ENCODE peak calls at places on chromosomes 13 and 19, in four cellular contexts. One of them, this sample, is unnamed.

GRCh38 chr13:97367016-97367415 is 67.0 kb upstream of the RAP2A start:
- DNase-seq in cardiac muscle cell: peak; percentile 55
- DNase-seq in GM06990: no peak
- DNase-seq in fibroblast of mammary gland: peak; percentile 74
- DNase-seq in this sample: no peak

GRCh38 chr19:10346509-10346908 is 7.1 kb upstream of the ICAM3 start:
- DNase-seq in cardiac muscle cell: peak; percentile 56
- DNase-seq in GM06990: no peak
- DNase-seq in fibroblast of mammary gland: peak; percentile 76
- DNase-seq in this sample: peak; percentile 87

GRCh38 chr13:114043421-114044053 is 69.7 kb upstream of the C13orf46 start:
- DNase-seq in cardiac muscle cell: peak; percentile 96
- DNase-seq in GM06990: no peak
- DNase-seq in fibroblast of mammary gland: peak; percentile 99
- DNase-seq in this sample: peak; percentile 85

GRCh38 chr19:16115309-16116039 is 3.8 kb downstream of the RAB8A start:
- DNase-seq in cardiac muscle cell: no peak
- DNase-seq in GM06990: no peak
- DNase-seq in fibroblast of mammary gland: no peak
- DNase-seq in this sample: no peak

GRCh38 chr13:94249512-94249911 is 230.0 kb downstream of the DCT start:
- DNase-seq in cardiac muscle cell: peak; percentile 82
- DNase-seq in GM06990: no peak
- DNase-seq in fibroblast of mammary gland: peak; percentile 88
- DNase-seq in this sample: no peak

GRCh38 chr13:53411443-53411842 is 382.8 kb downstream of the OLFM4 start:
- DNase-seq in cardiac muscle cell: no peak
- DNase-seq in GM06990: no peak
- DNase-seq in fibroblast of mammary gland: no peak
- DNase-seq in this sample: no peak

GRCh38 chr13:90238433-90238832 is 1109.1 kb upstream of the MIR17HG start:
- DNase-seq in cardiac muscle cell: peak; percentile 75
- DNase-seq in GM06990: no peak
- DNase-seq in fibroblast of mammary gland: no peak
- DNase-seq in this sample: no peak

GRCh38 chr13:51587372-51587771 is 3.1 kb downstream of the WDFY2 start:
- DNase-seq in cardiac muscle cell: no peak
- DNase-seq in GM06990: no peak
- DNase-seq in fibroblast of mammary gland: no peak
- DNase-seq in this sample: no peak

GRCh38 chr13:97226788-97227627 is 4.9 kb downstream of the MBNL2 start:
- DNase-seq in cardiac muscle cell: peak; percentile 59
- DNase-seq in GM06990: no peak
- DNase-seq in fibroblast of mammary gland: no peak
- DNase-seq in this sample: no peak

GRCh38 chr13:40484981-40485380 is 181.5 kb downstream of the FOXO1 start:
- DNase-seq in cardiac muscle cell: no peak
- DNase-seq in GM06990: no peak
- DNase-seq in fibroblast of mammary gland: no peak
- DNase-seq in this sample: no peak

GRCh38 chr13:102721800-102722231 is 27.0 kb upstream of the METTL21C start:
- DNase-seq in cardiac muscle cell: peak; percentile 56
- DNase-seq in GM06990: no peak
- DNase-seq in fibroblast of mammary gland: peak; percentile 95
- DNase-seq in this sample: no peak

GRCh38 chr19:51564791-51565190 is 6.3 kb upstream of the ZNF175 start:
- DNase-seq in cardiac muscle cell: no peak
- DNase-seq in GM06990: no peak
- DNase-seq in fibroblast of mammary gland: no peak
- DNase-seq in this sample: no peak

GRCh38 chr13:80276371-80277289 is 64.3 kb downstream of the SPRY2 start:
- DNase-seq in cardiac muscle cell: peak; percentile 33
- DNase-seq in GM06990: no peak
- DNase-seq in fibroblast of mammary gland: peak; percentile 7
- DNase-seq in this sample: peak; percentile 53

GRCh38 chr13:101829484-101829883 is 377.0 kb downstream of the ITGBL1 start:
- DNase-seq in cardiac muscle cell: no peak
- DNase-seq in GM06990: no peak
- DNase-seq in fibroblast of mammary gland: peak; percentile 15
- DNase-seq in this sample: no peak

GRCh38 chr13:97878421-97879375 is 74.8 kb upstream of the IPO5 start:
- DNase-seq in cardiac muscle cell: no peak
- DNase-seq in GM06990: no peak
- DNase-seq in fibroblast of mammary gland: no peak
- DNase-seq in this sample: no peak

GRCh38 chr13:90414691-90415596 is 932.5 kb upstream of the MIR17HG start:
- DNase-seq in cardiac muscle cell: peak; percentile 70
- DNase-seq in GM06990: no peak
- DNase-seq in fibroblast of mammary gland: peak; percentile 76
- DNase-seq in this sample: no peak

GRCh38 chr13:31227063-31227462 is 27.3 kb downstream of the B3GLCT start:
- DNase-seq in cardiac muscle cell: no peak
- DNase-seq in GM06990: no peak
- DNase-seq in fibroblast of mammary gland: peak; percentile 8
- DNase-seq in this sample: no peak

GRCh38 chr19:16952046-16952445 is 63.2 kb downstream of the F2RL3 start:
- DNase-seq in cardiac muscle cell: no peak
- DNase-seq in GM06990: no peak
- DNase-seq in fibroblast of mammary gland: no peak
- DNase-seq in this sample: no peak

GRCh38 chr13:20190481-20191310 is 2.0 kb downstream of the GJB2 start:
- DNase-seq in cardiac muscle cell: peak; percentile 75
- DNase-seq in GM06990: no peak
- DNase-seq in fibroblast of mammary gland: peak; percentile 94
- DNase-seq in this sample: no peak

GRCh38 chr13:19838726-19839342 is 24.6 kb downstream of the ZMYM5 start:
- DNase-seq in cardiac muscle cell: peak; percentile 70
- DNase-seq in GM06990: no peak
- DNase-seq in fibroblast of mammary gland: peak; percentile 94
- DNase-seq in this sample: no peak

GRCh38 chr13:108006619-108007018 is 208.7 kb downstream of the LIG4 start:
- DNase-seq in cardiac muscle cell: no peak
- DNase-seq in GM06990: no peak
- DNase-seq in fibroblast of mammary gland: no peak
- DNase-seq in this sample: no peak

GRCh38 chr19:54369082-54369691 is 4.5 kb upstream of the LAIR1 start:
- DNase-seq in cardiac muscle cell: no peak
- DNase-seq in GM06990: no peak
- DNase-seq in fibroblast of mammary gland: no peak
- DNase-seq in this sample: peak; percentile 41

GRCh38 chr19:3068071-3068470 is 5.8 kb upstream of the TLE5 start:
- DNase-seq in cardiac muscle cell: no peak
- DNase-seq in GM06990: no peak
- DNase-seq in fibroblast of mammary gland: no peak
- DNase-seq in this sample: no peak

GRCh38 chr13:77545626-77546412 is 10.3 kb downstream of the SCEL start:
- DNase-seq in cardiac muscle cell: no peak
- DNase-seq in GM06990: no peak
- DNase-seq in fibroblast of mammary gland: no peak
- DNase-seq in this sample: no peak

GRCh38 chr13:67299072-67299635 is 69.0 kb upstream of the PCDH9 start:
- DNase-seq in cardiac muscle cell: peak; percentile 80
- DNase-seq in GM06990: no peak
- DNase-seq in fibroblast of mammary gland: peak; percentile 95
- DNase-seq in this sample: no peak

GRCh38 chr13:50133277-50133953 is 118.2 kb downstream of the KCNRG start:
- DNase-seq in cardiac muscle cell: no peak
- DNase-seq in GM06990: no peak
- DNase-seq in fibroblast of mammary gland: no peak
- DNase-seq in this sample: no peak

GRCh38 chr19:8337728-8338127 is 5.3 kb downstream of the KANK3 start:
- DNase-seq in cardiac muscle cell: no peak
- DNase-seq in GM06990: no peak
- DNase-seq in fibroblast of mammary gland: no peak
- DNase-seq in this sample: no peak

GRCh38 chr19:11473725-11474124 is 7.1 kb downstream of the ELAVL3 start:
- DNase-seq in cardiac muscle cell: no peak
- DNase-seq in GM06990: no peak
- DNase-seq in fibroblast of mammary gland: no peak
- DNase-seq in this sample: no peak

GRCh38 chr13:34435338-34435737 is 506.7 kb upstream of the NBEA start:
- DNase-seq in cardiac muscle cell: peak; percentile 42
- DNase-seq in GM06990: no peak
- DNase-seq in fibroblast of mammary gland: peak; percentile 48
- DNase-seq in this sample: no peak

GRCh38 chr13:112968910-112969691 is at the start of gene MCF2L:
- DNase-seq in cardiac muscle cell: peak; percentile 65
- DNase-seq in GM06990: peak; percentile 24
- DNase-seq in fibroblast of mammary gland: peak; percentile 37
- DNase-seq in this sample: no peak

GRCh38 chr19:6018786-6019185 is 40.8 kb upstream of the RANBP3 start:
- DNase-seq in cardiac muscle cell: no peak
- DNase-seq in GM06990: no peak
- DNase-seq in fibroblast of mammary gland: no peak
- DNase-seq in this sample: no peak

GRCh38 chr19:14059093-14059480 is 2.8 kb downstream of the PALM3 start:
- DNase-seq in cardiac muscle cell: peak; percentile 8
- DNase-seq in GM06990: no peak
- DNase-seq in fibroblast of mammary gland: no peak
- DNase-seq in this sample: no peak

GRCh38 chr13:114066956-114067355 is 65.5 kb downstream of the RASA3 start:
- DNase-seq in cardiac muscle cell: no peak
- DNase-seq in GM06990: no peak
- DNase-seq in fibroblast of mammary gland: no peak
- DNase-seq in this sample: no peak

GRCh38 chr19:18649371-18650047 is 12.7 kb downstream of the KLHL26 start:
- DNase-seq in cardiac muscle cell: peak; percentile 55
- DNase-seq in GM06990: no peak
- DNase-seq in fibroblast of mammary gland: peak; percentile 30
- DNase-seq in this sample: no peak

GRCh38 chr19:43315851-43316250 is 37.6 kb upstream of the CD177 start:
- DNase-seq in cardiac muscle cell: no peak
- DNase-seq in GM06990: no peak
- DNase-seq in fibroblast of mammary gland: no peak
- DNase-seq in this sample: no peak

GRCh38 chr19:43318796-43319314 is 34.6 kb upstream of the CD177 start:
- DNase-seq in cardiac muscle cell: no peak
- DNase-seq in GM06990: no peak
- DNase-seq in fibroblast of mammary gland: no peak
- DNase-seq in this sample: no peak

GRCh38 chr19:43313711-43314495 is 39.6 kb upstream of the CD177 start:
- DNase-seq in cardiac muscle cell: no peak
- DNase-seq in GM06990: no peak
- DNase-seq in fibroblast of mammary gland: no peak
- DNase-seq in this sample: no peak

GRCh38 chr19:43318203-43318602 is 35.3 kb upstream of the CD177 start:
- DNase-seq in cardiac muscle cell: no peak
- DNase-seq in GM06990: no peak
- DNase-seq in fibroblast of mammary gland: no peak
- DNase-seq in this sample: no peak

DNA sequence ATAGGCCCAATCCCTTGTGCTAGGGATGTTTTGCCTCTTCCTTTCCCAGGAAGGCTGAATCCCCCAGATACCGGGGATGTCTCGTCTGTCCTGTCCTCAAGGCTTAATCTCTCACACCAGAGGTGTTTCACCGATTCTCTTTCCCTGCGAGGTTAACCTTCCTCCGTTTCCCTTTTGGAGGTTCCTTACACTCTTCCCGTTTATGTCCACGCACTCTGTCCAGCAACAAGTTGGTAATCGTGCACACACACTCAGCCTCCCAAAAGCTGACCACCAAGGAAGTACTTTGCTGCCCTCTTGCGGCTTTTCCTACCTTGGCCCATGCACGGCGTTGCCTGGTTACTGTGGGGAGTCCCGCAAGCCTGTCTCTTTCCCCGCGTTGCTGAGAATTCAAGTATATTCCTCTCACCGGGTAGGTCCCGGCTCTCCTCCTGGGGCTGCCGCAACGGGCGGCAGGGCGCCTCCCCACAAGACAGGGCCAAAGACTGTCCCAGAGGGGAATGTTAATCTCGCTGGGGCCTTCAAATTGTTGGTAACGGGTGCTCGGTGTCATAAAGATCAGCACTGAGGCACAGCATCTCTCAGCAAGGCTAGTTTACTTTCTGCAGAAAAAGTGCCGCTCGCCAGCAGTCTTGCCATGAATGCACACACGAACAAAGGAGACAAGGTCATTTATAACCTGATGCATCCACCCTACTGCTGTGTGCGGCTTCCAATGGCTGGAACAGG is 36.7 kb upstream of the CD177 start:
- DNase-seq in cardiac muscle cell: peak; percentile 15
- DNase-seq in GM06990: no peak
- DNase-seq in fibroblast of mammary gland: peak; percentile 40
- DNase-seq in this sample: no peak
- TF ChIP-seq CTCF in cardiac muscle cell: peak; percentile 26
- TF ChIP-seq CTCF in GM06990: peak; percentile 30
- TF ChIP-seq CTCF in fibroblast of mammary gland: peak; percentile 43
- TF ChIP-seq CTCF in this sample: no peak

DNA sequence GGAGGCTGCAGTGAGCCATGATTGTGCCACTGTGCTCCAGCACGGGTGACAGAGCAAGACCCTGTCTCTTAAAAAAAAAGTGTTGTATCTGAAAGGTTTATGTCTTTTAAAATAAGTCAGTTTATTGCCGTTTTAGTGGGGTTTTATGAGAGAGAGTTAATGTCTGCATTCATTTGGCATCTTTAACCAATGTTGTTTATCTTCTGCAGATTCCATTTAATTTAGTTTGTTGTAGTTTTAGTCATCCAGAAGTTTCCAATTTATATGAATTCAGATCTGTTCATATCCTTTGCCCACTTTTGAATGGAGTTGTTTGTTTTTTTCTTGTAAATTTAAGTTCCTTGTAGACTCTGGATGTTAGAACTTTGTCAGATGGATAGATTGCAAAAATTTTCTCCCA is 36.7 kb upstream of the LPAR6 start:
- DNase-seq in cardiac muscle cell: no peak
- DNase-seq in GM06990: no peak
- DNase-seq in fibroblast of mammary gland: peak; percentile 21
- DNase-seq in this sample: no peak
- TF ChIP-seq CTCF in cardiac muscle cell: no peak
- TF ChIP-seq CTCF in GM06990: no peak
- TF ChIP-seq CTCF in fibroblast of mammary gland: no peak
- TF ChIP-seq CTCF in this sample: no peak

DNA sequence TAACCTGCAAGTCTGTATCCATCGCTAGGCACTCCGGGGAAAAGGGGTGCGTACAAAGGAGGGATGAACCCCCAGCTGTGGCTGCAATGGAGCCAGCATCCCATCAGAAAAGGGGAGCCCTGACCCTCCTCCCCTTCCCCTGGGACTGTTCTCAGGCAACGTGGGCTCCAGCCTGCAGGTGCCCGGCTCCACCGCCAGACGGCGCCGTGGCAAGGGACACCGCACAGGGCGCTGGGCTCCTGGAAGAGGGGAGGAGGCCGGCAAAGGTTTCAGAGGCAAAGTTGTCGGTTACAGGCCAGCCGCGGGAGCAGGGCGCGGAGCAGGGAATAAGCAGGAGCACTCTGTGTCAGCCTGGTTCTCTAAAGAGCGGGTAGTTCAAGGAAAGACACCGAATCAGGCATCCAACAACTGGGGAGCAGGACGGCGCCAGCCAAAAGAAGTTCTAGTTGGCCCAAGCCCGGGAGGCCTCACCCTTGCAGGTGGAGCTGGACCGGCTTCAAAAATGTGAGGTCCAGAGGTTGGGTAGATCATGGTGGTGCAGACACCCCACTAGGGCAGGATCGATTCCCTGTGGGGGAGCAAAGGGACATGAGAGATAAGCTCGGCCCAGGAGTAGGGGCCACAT is 53.0 kb upstream of the ATP12A start:
- DNase-seq in cardiac muscle cell: peak; percentile 22
- DNase-seq in GM06990: no peak
- DNase-seq in fibroblast of mammary gland: peak; percentile 20
- DNase-seq in this sample: peak; percentile 31
- TF ChIP-seq CTCF in cardiac muscle cell: peak; percentile 64
- TF ChIP-seq CTCF in GM06990: no peak
- TF ChIP-seq CTCF in fibroblast of mammary gland: peak; percentile 78
- TF ChIP-seq CTCF in this sample: no peak

GRCh38 chr19:48950159-48950558 is 4.5 kb upstream of the BAX start:
- DNase-seq in cardiac muscle cell: no peak
- DNase-seq in GM06990: no peak
- DNase-seq in fibroblast of mammary gland: no peak
- DNase-seq in this sample: no peak
- TF ChIP-seq CTCF in cardiac muscle cell: no peak
- TF ChIP-seq CTCF in GM06990: no peak
- TF ChIP-seq CTCF in fibroblast of mammary gland: no peak
- TF ChIP-seq CTCF in this sample: no peak